ENCODE peak calls at places on chromosomes 11 and 22, in ten cellular contexts. U, M, O, B, R, K, P, Q, A and G are unnamed samples.

GRCh38 chr11:106152013-106152412 is 74.6 kb downstream of the AASDHPPT start:
- DNase-seq in R (no peak), B (no peak), A (no peak), M (no peak), K (no peak), U (no peak), P (no peak), O (no peak), Q (no peak), G (no peak)

GRCh38 chr11:22976146-22976545 is 115.9 kb upstream of the CCDC179 start:
- DNase-seq in B (no peak), M (no peak), U (no peak), P (no peak), O (no peak), K (no peak), R (no peak), Q (no peak), A (no peak), G (no peak)

GRCh38 chr11:44729718-44730117 is 3.0 kb downstream of the TSPAN18 start:
- DNase-seq in M (no peak), K (no peak), A (no peak), R (no peak), Q (no peak), U (no peak), P (no peak), B (no peak), O (no peak), G (no peak)

GRCh38 chr11:109960831-109961230 is 132.4 kb upstream of the ZC3H12C start:
- DNase-seq in O (no peak), K (peak), A (no peak), U (no peak), R (no peak), B (no peak), Q (no peak), P (peak), M (peak), G (no peak)

GRCh38 chr11:19777342-19778102 is 64.9 kb downstream of the NAV2 start:
- DNase-seq in M (no peak), B (peak), R (no peak), O (no peak), Q (no peak), K (no peak), A (peak), P (no peak), U (no peak), G (no peak)

GRCh38 chr11:72758690-72759389 is 6.6 kb upstream of the ARAP1 start:
- DNase-seq in U (peak), A (no peak), M (no peak), O (no peak), P (no peak), K (peak), Q (no peak), B (no peak), R (no peak), G (no peak)

GRCh38 chr11:8693555-8693954 is 11.0 kb downstream of the RPL27A start:
- DNase-seq in K (no peak), A (no peak), U (peak), R (no peak), B (no peak), Q (no peak), P (no peak), O (no peak), M (peak), G (no peak)

GRCh38 chr11:73359341-73359740 is 16.9 kb upstream of the RELT start:
- DNase-seq in K (no peak), B (no peak), U (peak), M (no peak), A (no peak), O (no peak), R (no peak), P (no peak), Q (no peak), G (no peak)

GRCh38 chr11:81644239-81644840 is 1089.3 kb downstream of the FAM181B start:
- DNase-seq in B (no peak), P (no peak), A (peak), U (no peak), M (no peak), K (no peak), Q (peak), R (no peak), O (no peak), G (no peak)

GRCh38 chr22:21778705-21779363 is 43.2 kb upstream of the YPEL1 start:
- DNase-seq in R (no peak), U (peak), O (no peak), K (no peak), P (no peak), A (no peak), Q (peak), M (peak), B (no peak), G (no peak)

GRCh38 chr11:108960498-108960897 is 295.6 kb downstream of the DDX10 start:
- DNase-seq in Q (no peak), A (no peak), O (no peak), U (no peak), B (no peak), R (no peak), P (no peak), K (no peak), M (no peak), G (no peak)

GRCh38 chr11:36622431-36623136 is 24.5 kb upstream of the RAG2 start:
- DNase-seq in M (no peak), O (no peak), K (no peak), R (no peak), B (no peak), Q (peak), P (no peak), A (peak), U (no peak), G (no peak)

GRCh38 chr11:47337229-47337924 is 15.1 kb downstream of the MYBPC3 start:
- DNase-seq in M (no peak), A (no peak), Q (peak), O (no peak), P (no peak), B (no peak), R (no peak), U (no peak), K (no peak), G (no peak)
- TF ChIP-seq POLR2A in M (no peak), A (no peak), Q (no peak), O (no peak), P (no peak), B (no peak), R (no peak), U (no peak), K (no peak), G (no peak)

DNA sequence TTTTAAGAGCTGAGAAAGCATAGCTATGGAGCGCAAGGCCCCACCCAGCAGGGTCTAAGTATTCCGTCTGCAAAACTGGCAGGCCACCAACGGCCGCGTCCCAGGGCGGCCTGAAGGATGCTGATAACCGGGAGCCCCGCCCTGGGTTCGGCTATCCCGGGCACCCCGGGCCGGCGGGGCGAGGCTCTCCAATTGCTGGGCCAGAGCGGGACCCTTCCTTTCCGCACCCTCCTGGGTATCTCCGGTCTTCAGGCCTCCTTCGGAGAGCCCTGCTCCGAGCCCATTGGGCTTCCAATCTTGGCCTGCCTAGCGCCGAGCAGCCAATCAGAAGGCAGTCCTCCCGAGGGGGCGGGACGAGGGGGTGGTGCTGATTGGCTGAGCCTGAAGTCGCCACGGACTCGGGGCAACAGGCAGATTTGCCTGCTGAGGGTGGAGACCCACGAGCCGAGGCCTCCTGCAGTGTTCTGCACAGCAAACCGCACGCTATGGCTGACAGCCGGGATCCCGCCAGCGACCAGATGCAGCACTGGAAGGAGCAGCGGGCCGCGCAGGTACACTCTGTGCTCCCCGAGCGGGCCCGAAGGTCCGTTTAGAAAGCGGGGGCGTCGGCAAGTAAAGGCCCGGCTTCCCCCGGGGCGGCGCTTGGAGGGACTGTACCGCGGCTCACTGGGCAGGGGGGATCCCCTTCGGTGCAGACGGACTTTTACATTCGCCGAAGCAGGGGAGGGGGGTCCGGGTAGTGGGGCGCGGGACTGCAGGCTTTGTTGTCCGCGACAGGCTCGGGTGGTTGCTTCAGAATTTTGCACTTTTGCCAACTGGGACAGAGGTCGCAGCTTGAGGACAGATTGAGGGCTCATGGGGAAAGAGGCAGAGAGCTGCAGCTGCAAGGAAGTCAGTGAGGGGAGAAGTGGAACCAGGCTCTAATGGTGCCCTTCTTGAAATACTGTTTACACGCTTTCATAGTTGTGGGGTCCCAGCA is at the start of gene CAT:
- DNase-seq in R (peak), B (peak), A (peak), U (peak), M (peak), Q (peak), P (peak), K (peak), O (peak), G (peak)
- TF ChIP-seq POLR2A in R (peak), B (peak), A (peak), U (peak), M (no peak), Q (peak), P (peak), K (peak), O (no peak), G (peak)

GRCh38 chr11:1448882-1449281 is 37.7 kb downstream of the MOB2 start:
- DNase-seq in B (no peak), A (no peak), P (no peak), M (no peak), U (no peak), O (no peak), K (no peak), Q (no peak), R (no peak), G (no peak)
- TF ChIP-seq POLR2A in B (no peak), A (no peak), P (no peak), M (no peak), U (no peak), O (no peak), K (no peak), Q (no peak), R (no peak), G (no peak)

GRCh38 chr22:20111045-20111688 is 4.7 kb upstream of the RANBP1 start:
- DNase-seq in Q (peak), A (peak), O (peak), K (peak), R (no peak), M (no peak), U (no peak), B (no peak), P (no peak), G (no peak)
- TF ChIP-seq POLR2A in Q (no peak), A (no peak), O (no peak), K (no peak), R (no peak), M (no peak), U (no peak), B (peak), P (no peak), G (no peak)

DNA sequence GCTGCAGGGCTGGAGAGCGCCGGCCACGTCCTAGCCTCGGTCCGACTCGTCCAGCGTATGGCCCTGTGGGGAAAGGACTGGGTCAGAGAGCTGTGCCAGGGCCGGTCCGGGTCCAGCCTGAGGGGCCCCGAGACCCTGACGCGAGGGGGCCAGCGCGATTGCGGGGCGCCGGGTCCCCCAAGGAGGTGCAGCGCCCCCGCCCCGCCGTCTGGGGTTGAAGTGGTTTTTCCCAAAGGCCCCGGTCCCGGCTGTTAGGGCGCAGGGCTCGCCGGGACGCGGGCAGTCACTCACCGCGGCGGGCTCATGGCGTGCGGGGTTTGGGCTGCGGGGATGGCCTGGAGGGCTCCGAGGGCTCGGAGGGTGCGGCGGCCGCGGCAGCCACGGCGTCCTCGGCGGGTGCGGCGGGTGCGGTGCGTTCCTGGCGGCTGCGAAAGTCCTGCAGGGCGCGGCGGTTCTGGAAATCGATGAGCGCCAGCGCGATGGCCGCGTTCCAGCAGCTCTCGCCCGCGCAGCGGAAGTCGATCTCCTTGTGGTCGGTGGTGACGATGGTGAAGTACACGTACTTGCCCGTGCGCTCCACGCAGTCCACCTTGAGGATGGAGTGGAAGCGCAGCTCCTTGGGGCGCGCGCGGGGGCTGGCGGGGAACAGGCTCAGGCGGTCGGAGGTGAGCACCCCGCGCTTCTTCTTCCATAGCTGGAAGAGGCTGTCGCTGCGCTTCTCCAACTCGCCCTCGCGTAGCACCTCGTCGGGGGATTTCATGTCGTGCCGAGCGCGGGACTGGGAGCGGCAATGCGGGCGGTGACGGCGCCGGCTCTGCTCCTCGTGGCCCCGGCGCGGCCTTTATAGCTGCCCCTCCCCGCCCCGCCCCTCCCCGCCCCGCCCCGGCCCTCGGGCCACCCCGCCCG is at the start of gene PHLDA2:
- DNase-seq in K (peak), B (no peak), O (peak), Q (peak), M (peak), P (peak), R (no peak), U (no peak), A (no peak), G (no peak)
- TF ChIP-seq POLR2A in K (no peak), B (no peak), O (no peak), Q (no peak), M (no peak), P (peak), R (peak), U (no peak), A (peak), G (no peak)

GRCh38 chr11:67664696-67665536 is 9.5 kb downstream of the ALDH3B2 start:
- DNase-seq in B (no peak), O (no peak), A (no peak), K (no peak), Q (no peak), M (peak), P (no peak), R (no peak), U (no peak), G (no peak)
- TF ChIP-seq POLR2A in B (no peak), O (no peak), A (no peak), K (no peak), Q (no peak), M (no peak), P (no peak), R (no peak), U (no peak), G (no peak)

DNA sequence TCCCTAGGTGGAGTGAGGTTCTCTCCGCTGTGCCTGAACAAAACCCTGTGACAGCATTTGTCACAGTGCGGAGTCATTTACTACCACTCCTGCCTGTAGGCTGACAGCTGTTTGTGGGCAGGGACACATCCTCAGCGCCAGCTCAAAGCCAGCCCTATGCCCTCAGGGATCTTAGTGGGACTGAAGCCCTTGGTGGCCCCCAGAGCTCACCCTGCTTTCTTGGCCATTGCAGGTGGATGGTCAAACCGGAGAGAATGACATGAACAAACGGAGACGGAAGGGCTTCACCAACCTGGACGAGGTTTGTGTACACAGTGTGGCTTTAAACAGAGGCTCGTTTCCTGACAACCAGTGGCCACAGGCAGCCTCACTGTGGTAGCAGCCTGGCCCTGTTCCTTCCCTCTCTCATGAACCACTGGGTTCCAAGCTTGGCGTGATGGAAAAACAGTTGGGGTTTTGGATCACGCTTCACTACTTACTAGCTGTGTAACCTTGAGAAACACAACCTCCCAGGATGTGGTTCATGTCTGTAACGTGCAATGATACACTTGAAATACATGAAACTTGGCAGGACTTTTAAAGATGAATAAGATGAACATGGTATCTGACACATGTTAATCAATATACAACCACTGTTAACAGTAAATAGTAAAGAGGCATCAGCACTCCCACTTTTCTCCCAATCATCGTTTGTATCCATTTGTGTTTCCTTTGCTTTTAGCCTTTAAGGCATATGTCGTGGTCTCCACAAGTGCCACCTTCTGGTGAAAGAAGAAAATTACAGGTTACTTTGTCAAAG is 125.8 kb downstream of the MICAL2 start:
- DNase-seq in R (no peak), K (no peak), A (peak), O (no peak), Q (peak), M (no peak), U (no peak), B (peak), P (peak), G (no peak)
- TF ChIP-seq POLR2A in R (no peak), K (no peak), A (no peak), O (no peak), Q (no peak), M (no peak), U (no peak), B (no peak), P (no peak), G (no peak)

GRCh38 chr22:27648074-27648473 is 153.5 kb downstream of the MN1 start:
- DNase-seq in R (no peak), Q (no peak), P (no peak), M (no peak), K (no peak), O (no peak), U (no peak), B (no peak), A (no peak), G (no peak)
- TF ChIP-seq POLR2A in R (no peak), Q (no peak), P (no peak), M (no peak), K (no peak), O (no peak), U (no peak), B (no peak), A (no peak), G (no peak)